ENCODE peak calls at places on chromosome 14, in five cellular contexts. One of them, this sample, is unnamed.

GRCh38 chr14:102594514-102595175 is 2.2 kb downstream of the RCOR1 start:
- DNase-seq in CD8-positive, alpha-beta T cell: peak; percentile 32
- DNase-seq in colonic mucosa: peak; percentile 86
- DNase-seq in left ventricle myocardium inferior: peak; percentile 63
- DNase-seq in ovary: no peak
- DNase-seq in this sample: no peak

GRCh38 chr14:73785336-73785833 is 66.2 kb upstream of the PTGR2 start:
- DNase-seq in CD8-positive, alpha-beta T cell: no peak
- DNase-seq in colonic mucosa: peak; percentile 65
- DNase-seq in left ventricle myocardium inferior: no peak
- DNase-seq in ovary: no peak
- DNase-seq in this sample: peak; percentile 69

GRCh38 chr14:49250109-49250508 is 336.1 kb downstream of the RPS29 start:
- DNase-seq in CD8-positive, alpha-beta T cell: no peak
- DNase-seq in colonic mucosa: no peak
- DNase-seq in left ventricle myocardium inferior: no peak
- DNase-seq in ovary: no peak
- DNase-seq in this sample: no peak

GRCh38 chr14:50318031-50318626 is 6.0 kb downstream of the DMAC2L start:
- DNase-seq in CD8-positive, alpha-beta T cell: no peak
- DNase-seq in colonic mucosa: no peak
- DNase-seq in left ventricle myocardium inferior: no peak
- DNase-seq in ovary: no peak
- DNase-seq in this sample: no peak

GRCh38 chr14:89429206-89430091 is 12.4 kb upstream of the FOXN3 start:
- DNase-seq in CD8-positive, alpha-beta T cell: no peak
- DNase-seq in colonic mucosa: no peak
- DNase-seq in left ventricle myocardium inferior: no peak
- DNase-seq in ovary: no peak
- DNase-seq in this sample: no peak

GRCh38 chr14:64209428-64210165 is 84.6 kb downstream of the ESR2 start:
- DNase-seq in CD8-positive, alpha-beta T cell: no peak
- DNase-seq in colonic mucosa: peak; percentile 34
- DNase-seq in left ventricle myocardium inferior: peak; percentile 64
- DNase-seq in ovary: peak; percentile 81
- DNase-seq in this sample: no peak

GRCh38 chr14:102697125-102697900 is 79.9 kb upstream of the TRAF3 start:
- DNase-seq in CD8-positive, alpha-beta T cell: no peak
- DNase-seq in colonic mucosa: peak; percentile 42
- DNase-seq in left ventricle myocardium inferior: no peak
- DNase-seq in ovary: no peak
- DNase-seq in this sample: no peak

GRCh38 chr14:51147183-51147582 is 52.3 kb upstream of the TRIM9 start:
- DNase-seq in CD8-positive, alpha-beta T cell: no peak
- DNase-seq in colonic mucosa: no peak
- DNase-seq in left ventricle myocardium inferior: no peak
- DNase-seq in ovary: no peak
- DNase-seq in this sample: peak; percentile 20

GRCh38 chr14:81464253-81465001 is 64.3 kb upstream of the STON2 start:
- DNase-seq in CD8-positive, alpha-beta T cell: peak; percentile 29
- DNase-seq in colonic mucosa: peak; percentile 75
- DNase-seq in left ventricle myocardium inferior: no peak
- DNase-seq in ovary: no peak
- DNase-seq in this sample: no peak

GRCh38 chr14:41476526-41476925 is 130.2 kb upstream of the LRFN5 start:
- DNase-seq in CD8-positive, alpha-beta T cell: no peak
- DNase-seq in colonic mucosa: no peak
- DNase-seq in left ventricle myocardium inferior: no peak
- DNase-seq in ovary: no peak
- DNase-seq in this sample: peak; percentile 66

GRCh38 chr14:75881986-75882385 is 99.8 kb downstream of the TGFB3 start:
- DNase-seq in CD8-positive, alpha-beta T cell: no peak
- DNase-seq in colonic mucosa: no peak
- DNase-seq in left ventricle myocardium inferior: no peak
- DNase-seq in ovary: no peak
- DNase-seq in this sample: no peak

GRCh38 chr14:75877884-75878283 is 103.9 kb downstream of the TGFB3 start:
- DNase-seq in CD8-positive, alpha-beta T cell: no peak
- DNase-seq in colonic mucosa: no peak
- DNase-seq in left ventricle myocardium inferior: no peak
- DNase-seq in ovary: no peak
- DNase-seq in this sample: no peak

GRCh38 chr14:75877292-75877691 is 104.5 kb downstream of the TGFB3 start:
- DNase-seq in CD8-positive, alpha-beta T cell: no peak
- DNase-seq in colonic mucosa: no peak
- DNase-seq in left ventricle myocardium inferior: no peak
- DNase-seq in ovary: no peak
- DNase-seq in this sample: no peak

GRCh38 chr14:75879031-75879430 is 102.8 kb downstream of the TGFB3 start:
- DNase-seq in CD8-positive, alpha-beta T cell: no peak
- DNase-seq in colonic mucosa: no peak
- DNase-seq in left ventricle myocardium inferior: no peak
- DNase-seq in ovary: no peak
- DNase-seq in this sample: no peak

DNA sequence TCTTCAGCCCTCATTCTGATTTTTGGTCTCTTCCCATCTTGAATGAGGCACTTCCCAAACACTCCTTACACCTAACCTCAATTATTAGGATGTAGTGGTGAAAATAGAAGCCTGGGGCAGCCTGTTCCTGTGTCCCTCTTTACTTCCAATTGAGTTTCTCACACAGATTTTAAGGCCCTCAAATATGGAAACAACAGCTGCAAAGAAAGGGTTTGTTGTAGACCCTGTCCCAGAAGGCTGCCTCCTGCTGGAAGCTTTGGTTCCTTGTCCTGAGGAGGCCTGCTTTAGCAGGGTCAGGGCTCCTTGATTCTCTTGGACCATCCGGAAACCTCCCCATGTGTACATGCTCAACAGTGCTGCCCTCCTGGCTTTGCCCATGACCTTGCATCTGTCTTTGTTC is 101.3 kb downstream of the TGFB3 start:
- DNase-seq in CD8-positive, alpha-beta T cell: no peak
- DNase-seq in colonic mucosa: no peak
- DNase-seq in left ventricle myocardium inferior: no peak
- DNase-seq in ovary: no peak
- DNase-seq in this sample: no peak
- TF ChIP-seq CTCF in CD8-positive, alpha-beta T cell: no peak
- TF ChIP-seq CTCF in colonic mucosa: no peak
- TF ChIP-seq CTCF in left ventricle myocardium inferior: no peak
- TF ChIP-seq CTCF in ovary: no peak
- TF ChIP-seq CTCF in this sample: peak; percentile 23

GRCh38 chr14:100645200-100645985 is 58.2 kb upstream of the BEGAIN start:
- DNase-seq in CD8-positive, alpha-beta T cell: peak; percentile 83
- DNase-seq in colonic mucosa: peak; percentile 97
- DNase-seq in left ventricle myocardium inferior: peak; percentile 71
- DNase-seq in ovary: peak; percentile 74
- DNase-seq in this sample: peak; percentile 10
- H3K4me3 ChIP-seq in CD8-positive, alpha-beta T cell: no peak overlapping the region
- H3K4me3 ChIP-seq in colonic mucosa: no peak overlapping the region
- H3K4me3 ChIP-seq in left ventricle myocardium inferior: no peak overlapping the region
- H3K4me3 ChIP-seq in ovary: no peak overlapping the region
- H3K4me3 ChIP-seq in this sample: peak overlapping the region; percentile 13

DNA sequence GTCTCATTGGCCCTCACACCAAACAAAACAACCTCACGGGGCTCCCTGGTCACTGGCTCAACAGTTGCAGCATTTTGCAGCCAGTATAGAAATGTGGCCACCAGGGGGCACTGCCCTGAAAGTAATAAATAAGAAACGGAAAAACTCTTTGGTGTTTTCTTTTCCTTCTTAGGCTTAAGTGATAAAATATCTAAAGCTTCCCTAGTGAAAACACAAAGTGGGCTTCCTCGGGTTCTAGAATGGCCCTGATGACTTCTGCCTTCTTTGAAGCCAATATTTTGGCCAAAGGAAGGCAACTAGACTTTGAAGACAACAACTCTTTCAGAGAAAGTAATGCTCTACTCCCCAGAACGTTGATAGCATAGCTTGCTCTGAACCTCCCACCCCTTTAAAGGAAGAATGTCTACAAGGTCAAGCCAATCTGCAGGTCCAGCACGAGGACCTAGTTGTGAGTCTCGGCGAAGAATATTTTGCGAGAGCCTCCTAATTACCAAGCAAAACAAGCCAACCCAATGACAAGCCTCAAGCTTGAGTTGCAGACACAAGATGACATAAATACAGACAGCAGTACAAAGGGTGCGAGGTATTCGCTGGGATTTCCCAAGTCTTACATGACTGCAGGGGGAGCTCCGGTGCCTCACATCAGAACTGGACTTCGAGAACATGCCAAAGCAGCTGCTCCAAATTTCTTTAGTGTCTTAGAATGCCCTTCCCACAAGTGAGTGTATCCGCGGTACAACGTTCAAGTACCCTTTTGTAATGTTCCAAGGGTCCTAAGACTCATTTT is 2.6 kb downstream of the ITPK1 start:
- DNase-seq in CD8-positive, alpha-beta T cell: peak; percentile 68
- DNase-seq in colonic mucosa: peak; percentile 91
- DNase-seq in left ventricle myocardium inferior: peak; percentile 77
- DNase-seq in ovary: peak; percentile 76
- DNase-seq in this sample: peak; percentile 72
- TF ChIP-seq CTCF in CD8-positive, alpha-beta T cell: peak; percentile 70
- TF ChIP-seq CTCF in colonic mucosa: peak; percentile 84
- TF ChIP-seq CTCF in left ventricle myocardium inferior: peak; percentile 85
- TF ChIP-seq CTCF in ovary: peak; percentile 56
- TF ChIP-seq CTCF in this sample: peak; percentile 84

DNA sequence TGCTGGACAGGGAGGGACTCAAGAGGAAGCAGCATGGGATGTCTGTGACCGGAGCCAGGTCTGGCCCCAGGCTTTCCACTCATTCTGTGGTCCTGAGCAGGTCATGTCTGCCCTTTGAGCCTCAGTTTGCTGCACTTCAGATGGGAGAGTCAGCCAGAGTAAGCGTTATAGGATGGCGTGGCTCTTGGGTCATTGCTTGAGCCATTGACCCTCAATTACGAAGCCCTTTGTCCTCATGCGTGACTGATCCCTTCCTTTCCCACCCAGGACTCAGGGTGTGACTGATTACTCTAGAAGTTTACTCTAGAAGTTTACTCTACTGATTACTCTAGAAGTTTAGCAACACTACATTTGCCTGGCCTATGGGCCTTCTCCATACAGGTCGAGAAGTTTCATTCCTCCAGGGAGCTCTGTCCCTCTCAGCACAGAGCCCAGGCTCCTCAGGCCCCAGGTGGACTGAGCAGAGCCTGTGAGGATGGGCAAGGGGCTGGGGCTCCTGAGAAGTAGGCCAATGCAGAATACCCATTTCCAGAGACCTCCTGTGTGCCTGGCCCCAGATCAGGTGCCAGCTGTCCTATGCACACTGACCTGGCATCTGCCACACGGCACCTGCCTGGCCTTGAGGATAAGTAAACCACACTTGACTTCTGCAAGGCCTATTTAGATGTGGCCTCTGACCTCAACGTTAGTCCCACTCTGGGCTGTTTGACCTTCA is 7.6 kb upstream of the IFI27 start:
- DNase-seq in CD8-positive, alpha-beta T cell: no peak
- DNase-seq in colonic mucosa: peak; percentile 50
- DNase-seq in left ventricle myocardium inferior: no peak
- DNase-seq in ovary: no peak
- DNase-seq in this sample: no peak
- H3K4me3 ChIP-seq in CD8-positive, alpha-beta T cell: no peak overlapping the region
- H3K4me3 ChIP-seq in colonic mucosa: no peak overlapping the region
- H3K4me3 ChIP-seq in left ventricle myocardium inferior: no peak overlapping the region
- H3K4me3 ChIP-seq in ovary: no peak overlapping the region
- H3K4me3 ChIP-seq in this sample: no peak overlapping the region

GRCh38 chr14:71619472-71619871 is 312.8 kb upstream of the RGS6 start:
- DNase-seq in CD8-positive, alpha-beta T cell: no peak
- DNase-seq in colonic mucosa: no peak
- DNase-seq in left ventricle myocardium inferior: no peak
- DNase-seq in ovary: no peak
- DNase-seq in this sample: no peak

GRCh38 chr14:71618716-71619115 is 313.5 kb upstream of the RGS6 start:
- DNase-seq in CD8-positive, alpha-beta T cell: no peak
- DNase-seq in colonic mucosa: no peak
- DNase-seq in left ventricle myocardium inferior: no peak
- DNase-seq in ovary: no peak
- DNase-seq in this sample: no peak

GRCh38 chr14:71620401-71620800 is 311.8 kb upstream of the RGS6 start:
- DNase-seq in CD8-positive, alpha-beta T cell: no peak
- DNase-seq in colonic mucosa: no peak
- DNase-seq in left ventricle myocardium inferior: no peak
- DNase-seq in ovary: no peak
- DNase-seq in this sample: peak; percentile 1

GRCh38 chr14:71616013-71616412 is 316.2 kb upstream of the RGS6 start:
- DNase-seq in CD8-positive, alpha-beta T cell: no peak
- DNase-seq in colonic mucosa: no peak
- DNase-seq in left ventricle myocardium inferior: no peak
- DNase-seq in ovary: no peak
- DNase-seq in this sample: no peak

DNA sequence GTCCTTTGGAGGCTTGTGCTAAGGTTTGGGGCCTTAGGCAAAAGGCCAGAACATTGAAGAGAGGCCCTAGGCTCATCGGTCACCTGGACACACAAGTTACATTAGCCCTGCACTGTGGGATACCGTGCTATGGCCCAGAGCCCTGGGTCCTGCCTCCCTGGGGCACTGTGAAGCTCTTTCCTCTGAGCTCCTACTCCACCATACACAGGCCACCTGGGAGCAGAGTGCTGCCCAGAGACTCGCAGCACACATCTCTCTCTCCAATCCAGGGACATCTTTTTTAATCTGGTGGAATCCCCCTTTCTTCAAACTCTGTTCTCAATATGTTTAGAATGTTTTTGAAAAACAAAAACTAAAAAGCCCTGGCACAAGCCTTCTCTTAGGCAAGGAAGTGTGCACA is 314.2 kb upstream of the RGS6 start:
- DNase-seq in CD8-positive, alpha-beta T cell: no peak
- DNase-seq in colonic mucosa: no peak
- DNase-seq in left ventricle myocardium inferior: no peak
- DNase-seq in ovary: no peak
- DNase-seq in this sample: no peak
- TF ChIP-seq CTCF in CD8-positive, alpha-beta T cell: no peak
- TF ChIP-seq CTCF in colonic mucosa: no peak
- TF ChIP-seq CTCF in left ventricle myocardium inferior: no peak
- TF ChIP-seq CTCF in ovary: no peak
- TF ChIP-seq CTCF in this sample: no peak

DNA sequence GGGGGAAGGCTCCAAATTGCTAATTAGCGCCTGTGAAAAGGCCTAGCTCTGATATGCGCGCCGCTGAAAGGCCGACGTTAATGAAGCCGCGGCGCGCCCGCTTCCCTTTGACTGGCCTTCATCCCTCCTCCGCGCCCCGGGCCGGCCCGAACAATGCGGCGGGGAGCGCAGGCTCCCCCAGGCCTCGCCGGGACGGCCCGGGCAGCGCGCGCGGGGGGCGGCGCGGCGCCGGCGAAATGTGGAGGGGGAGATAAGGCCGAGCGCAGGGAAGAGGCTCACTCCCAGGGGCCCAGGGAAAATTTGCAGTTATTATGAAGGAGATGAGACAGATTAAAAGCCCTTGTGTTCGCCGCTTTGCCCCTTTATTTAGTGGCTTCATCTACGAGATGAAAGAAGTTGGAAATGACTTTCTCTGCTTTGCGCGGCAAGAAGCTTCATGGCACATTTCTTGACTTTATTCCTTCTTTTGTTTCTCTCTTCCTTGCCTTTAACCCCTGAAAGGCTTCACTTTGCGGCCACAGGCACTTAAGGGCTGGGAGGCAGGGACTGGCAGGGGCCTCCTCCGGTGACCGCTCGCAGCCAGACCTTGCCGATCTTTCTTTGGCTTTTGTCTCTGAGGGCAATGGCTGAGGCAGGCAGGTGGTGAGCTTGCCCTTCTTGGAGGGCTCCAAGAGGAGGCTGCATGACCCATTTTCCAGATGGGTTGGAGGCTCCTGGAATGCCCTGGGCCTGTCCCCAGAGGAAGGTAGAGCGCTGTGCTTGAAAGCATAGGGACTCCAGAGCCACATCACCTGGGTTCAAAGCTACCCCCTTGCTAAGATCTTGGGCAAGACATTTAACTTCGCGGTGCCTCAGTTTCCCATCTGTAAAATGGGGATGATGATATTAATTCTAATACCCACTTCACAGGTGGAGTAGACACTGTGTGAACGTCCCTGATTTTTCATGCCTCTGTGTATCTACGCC is 12.7 kb upstream of the GPATCH2L start:
- DNase-seq in CD8-positive, alpha-beta T cell: no peak
- DNase-seq in colonic mucosa: no peak
- DNase-seq in left ventricle myocardium inferior: no peak
- DNase-seq in ovary: no peak
- DNase-seq in this sample: no peak
- H3K4me3 ChIP-seq in CD8-positive, alpha-beta T cell: no peak overlapping the region
- H3K4me3 ChIP-seq in colonic mucosa: no peak overlapping the region
- H3K4me3 ChIP-seq in left ventricle myocardium inferior: peak overlapping the region; percentile 59
- H3K4me3 ChIP-seq in ovary: peak overlapping the region; percentile 6
- H3K4me3 ChIP-seq in this sample: peak overlapping the region; percentile 7